ENCODE peak calls at places on chromosomes 1 and 21, in eight cellular contexts. L, E, W, K, A, I, X and F are unnamed samples.
A peak's percentile ranks its signal among the peaks of the same experiment; 100 is the strongest.

GRCh38 chr1:211518330-211519289 is 26.6 kb upstream of the RD3 start:
- DNase-seq in W (no peak), L (no peak), X (peak; percentile 27), I (no peak), E (no peak), A (no peak), K (no peak), F (no peak)

GRCh38 chr1:1318131-1318652 is 6.3 kb downstream of the INTS11 start:
- DNase-seq in A (peak; percentile 23), X (no peak), L (no peak), K (peak; percentile 78), E (no peak), I (peak; percentile 68), W (no peak), F (peak; percentile 87)

GRCh38 chr1:100703716-100704115 is 15.8 kb upstream of the VCAM1 start:
- DNase-seq in I (peak; percentile 45), E (no peak), X (no peak), A (no peak), W (no peak), K (no peak), L (no peak), F (no peak)

GRCh38 chr21:17191346-17191993 is 321.4 kb upstream of the CXADR start:
- DNase-seq in A (no peak), W (no peak), L (no peak), E (no peak), K (no peak), I (no peak), X (no peak), F (no peak)

GRCh38 chr1:119254067-119254720 is 113.7 kb upstream of the WARS2 start:
- DNase-seq in A (no peak), E (no peak), K (peak; percentile 2), L (no peak), W (no peak), I (peak; percentile 14), X (no peak), F (no peak)

GRCh38 chr1:246503341-246503740 is 3.7 kb downstream of the SMYD3 start:
- DNase-seq in L (no peak), A (no peak), I (no peak), W (no peak), K (peak; percentile 89), X (no peak), E (no peak), F (no peak)

GRCh38 chr1:26856604-26857469 is 6.1 kb upstream of the SFN start:
- DNase-seq in A (no peak), I (no peak), E (no peak), K (peak; percentile 27), X (no peak), L (no peak), W (no peak), F (no peak)

GRCh38 chr1:215146252-215146975 is 63.9 kb downstream of the KCNK2 start:
- DNase-seq in L (no peak), W (no peak), X (peak; percentile 69), A (peak; percentile 44), E (no peak), K (peak; percentile 92), I (no peak), F (no peak)

GRCh38 chr1:11407301-11407994 is 71.5 kb upstream of the DISP3 start:
- DNase-seq in L (peak; percentile 15), A (peak; percentile 95), K (no peak), I (no peak), X (no peak), E (no peak), W (no peak), F (no peak)

GRCh38 chr1:156577512-156577911 is 2.0 kb upstream of the TTC24 start:
- DNase-seq in K (no peak), W (no peak), A (no peak), L (no peak), I (no peak), X (no peak), E (no peak), F (no peak)

GRCh38 chr1:211781260-211781659 is 49.3 kb downstream of the LPGAT1 start:
- DNase-seq in K (no peak), E (no peak), X (no peak), W (no peak), L (no peak), I (peak; percentile 4), A (no peak), F (no peak)

GRCh38 chr1:241924080-241924808 is 33.3 kb upstream of the BECN2 start:
- DNase-seq in E (no peak), X (no peak), A (no peak), W (no peak), I (no peak), K (no peak), L (no peak), F (no peak)

GRCh38 chr1:119958223-119958622 is 61.9 kb upstream of the ADAM30 start:
- DNase-seq in W (no peak), L (no peak), X (no peak), E (no peak), A (no peak), I (no peak), K (no peak), F (no peak)

GRCh38 chr1:118304722-118305344 is 119.8 kb upstream of the SPAG17 start:
- DNase-seq in X (peak; percentile 7), L (no peak), E (no peak), I (peak; percentile 13), A (no peak), K (peak; percentile 32), W (no peak), F (no peak)

GRCh38 chr1:185933580-185933979 is 199.4 kb downstream of the HMCN1 start:
- DNase-seq in E (no peak), A (no peak), I (no peak), X (no peak), K (peak; percentile 22), L (no peak), W (no peak), F (no peak)

GRCh38 chr1:182235952-182236650 is 155.5 kb downstream of the GLUL start:
- DNase-seq in A (no peak), I (peak; percentile 19), L (no peak), X (peak; percentile 22), E (no peak), W (no peak), K (no peak), F (no peak)

GRCh38 chr1:67801903-67802302 is 31.4 kb downstream of the GNG12 start:
- DNase-seq in I (peak; percentile 20), E (no peak), W (no peak), L (no peak), X (no peak), A (no peak), K (no peak), F (no peak)

GRCh38 chr1:110393691-110394564 is 3.1 kb upstream of the SLC16A4 start:
- DNase-seq in L (no peak), A (no peak), E (no peak), K (no peak), I (peak; percentile 50), X (no peak), W (no peak), F (no peak)

GRCh38 chr1:50237081-50237480 is 128.4 kb downstream of the ELAVL4 start:
- DNase-seq in E (no peak), A (no peak), K (no peak), I (no peak), W (no peak), L (no peak), X (no peak), F (no peak)

GRCh38 chr1:118338991-118339390 is 154.0 kb upstream of the SPAG17 start:
- DNase-seq in K (no peak), I (peak; percentile 40), E (no peak), W (no peak), A (no peak), L (no peak), X (no peak), F (no peak)

GRCh38 chr21:29192999-29193563 is 62.6 kb downstream of the MAP3K7CL start:
- DNase-seq in E (no peak), I (no peak), A (no peak), L (no peak), X (no peak), K (no peak), W (no peak), F (no peak)

GRCh38 chr1:223341111-223341510 is 22.9 kb downstream of the SUSD4 start:
- DNase-seq in A (no peak), L (no peak), X (no peak), W (no peak), I (peak; percentile 65), E (no peak), K (no peak), F (no peak)